ENCODE peak calls at places on chromosomes 4 and X, in seven cellular contexts. P, N, W, X, F, K and L are unnamed samples.

GRCh38 chr4:3473943-3474335 is 10.8 kb downstream of the DOK7 start:
- DNase-seq in P (no peak), N (no peak), W (no peak), X (no peak), F (no peak), K (no peak), L (no peak)

GRCh38 chr4:80125252-80126177 is 52.5 kb upstream of the ANTXR2 start:
- DNase-seq in P (peak), N (no peak), W (no peak), X (no peak), F (no peak), K (peak), L (peak)

GRCh38 chr4:154973636-154974035 is 192.6 kb downstream of the RBM46 start:
- DNase-seq in P (no peak), N (no peak), W (no peak), X (no peak), F (no peak), K (no peak), L (peak)

GRCh38 chr4:175282407-175282806 is 364.2 kb downstream of the ADAM29 start:
- DNase-seq in P (no peak), N (no peak), W (no peak), X (no peak), F (no peak), K (no peak), L (no peak)

GRCh38 chrX:2243913-2244460 is 256.8 kb downstream of the DHRSX start:
- DNase-seq in P (no peak), N (no peak), W (no peak), X (peak), F (no peak), K (no peak), L (no peak)

GRCh38 chr4:81723927-81724587 is 252.3 kb upstream of the RASGEF1B start:
- DNase-seq in P (no peak), N (no peak), W (no peak), X (no peak), F (no peak), K (no peak), L (peak)

GRCh38 chr4:109649872-109650271 is 53.4 kb downstream of the CASP6 start:
- DNase-seq in P (peak), N (no peak), W (no peak), X (no peak), F (no peak), K (no peak), L (no peak)

GRCh38 chrX:41684138-41684537 is 4.6 kb upstream of the GPR34 start:
- DNase-seq in P (no peak), N (no peak), W (no peak), X (no peak), F (no peak), K (no peak), L (no peak)

GRCh38 chr4:133856736-133857355 is 344.7 kb downstream of the PABPC4L start:
- DNase-seq in P (no peak), N (no peak), W (no peak), X (no peak), F (no peak), K (no peak), L (no peak)

GRCh38 chrX:136272325-136272724 is 21.1 kb upstream of the MAP7D3 start:
- DNase-seq in P (no peak), N (no peak), W (no peak), X (no peak), F (no peak), K (no peak), L (no peak)

GRCh38 chrX:11784543-11784942 is 26.5 kb downstream of the MSL3 start:
- DNase-seq in P (no peak), N (no peak), W (no peak), X (no peak), F (no peak), K (no peak), L (no peak)

GRCh38 chrX:19840899-19841648 is 46.3 kb downstream of the SH3KBP1 start:
- DNase-seq in P (no peak), N (peak), W (peak), X (no peak), F (no peak), K (no peak), L (no peak)

GRCh38 chrX:74343970-74344622 is 40.1 kb downstream of the ZCCHC13 start:
- DNase-seq in P (peak), N (peak), W (no peak), X (peak), F (peak), K (peak), L (peak)